ENCODE peak calls at places on chromosomes 3 and 15, in nine cellular contexts. V is endothelial cell; T is left lung; R is lung; C is WTC11; S is EH; D is GM12865; H is stimulated activated CD4-positive, alpha-beta T cell treated with anti-CD3 and anti-CD28 coated beads, Interleukin-4, amount 100 ng/mL, for 4 hours; A is ovary. Y is an unnamed sample.

GRCh38 chr3:56131976-56132590 is 336.2 kb downstream of the ERC2 start:
- DNase-seq in V (no peak), T (no peak), R (no peak), C (no peak), S (peak; percentile 95), D (no peak), H (no peak), A (no peak), Y (peak; percentile 94)

GRCh38 chr15:100973351-100974034 is 54.3 kb downstream of the LRRK1 start:
- DNase-seq in V (peak; percentile 35), T (peak; percentile 75), R (no peak), C (peak; percentile 51), S (no peak), D (no peak), H (no peak), A (no peak), Y (no peak)

GRCh38 chr3:119779731-119780383 is 2.0 kb upstream of the NR1I2 start:
- DNase-seq in V (no peak), T (no peak), R (no peak), C (no peak), S (no peak), D (peak; percentile 10), H (no peak), A (no peak), Y (no peak)

GRCh38 chr3:104460477-104461406 is 906.0 kb upstream of the ALCAM start:
- DNase-seq in V (no peak), T (no peak), R (no peak), C (no peak), S (peak; percentile 56), D (peak; percentile 13), H (no peak), A (no peak), Y (peak; percentile 90)

GRCh38 chr15:42964476-42964875 is 43.9 kb upstream of the TTBK2 start:
- DNase-seq in V (no peak), T (no peak), R (no peak), C (no peak), S (no peak), D (no peak), H (no peak), A (no peak), Y (no peak)

GRCh38 chr3:6542795-6543194 is 318.1 kb upstream of the GRM7 start:
- DNase-seq in V (no peak), T (no peak), R (no peak), C (no peak), S (no peak), D (no peak), H (no peak), A (no peak), Y (no peak)

GRCh38 chr15:67066041-67067021 is 929 bp downstream of the SMAD3 start:
- DNase-seq in V (peak; percentile 31), T (peak; percentile 83), R (no peak), C (no peak), S (no peak), D (peak; percentile 12), H (peak; percentile 40), A (peak; percentile 67), Y (peak; percentile 63)

GRCh38 chr3:48565591-48566400 is 2.2 kb upstream of the UCN2 start:
- DNase-seq in V (no peak), T (peak; percentile 69), R (no peak), C (no peak), S (peak; percentile 88), D (no peak), H (no peak), A (no peak), Y (peak; percentile 68)

GRCh38 chr3:106423321-106424225 is 554.8 kb upstream of the CBLB start:
- DNase-seq in V (no peak), T (no peak), R (no peak), C (no peak), S (no peak), D (peak; percentile 18), H (no peak), A (no peak), Y (no peak)

GRCh38 chr3:141308588-141309218 is 59.6 kb upstream of the ZBTB38 start:
- DNase-seq in V (peak; percentile 75), T (peak; percentile 75), R (peak; percentile 78), C (peak; percentile 81), S (peak; percentile 46), D (no peak), H (no peak), A (peak; percentile 63), Y (peak; percentile 36)

GRCh38 chr3:150783920-150784746 is 21.2 kb upstream of the SIAH2 start:
- DNase-seq in V (no peak), T (no peak), R (no peak), C (no peak), S (no peak), D (peak; percentile 75), H (no peak), A (no peak), Y (no peak)

GRCh38 chr3:12999147-13000140 is 73.8 kb downstream of the IQSEC1 start:
- DNase-seq in V (no peak), T (peak; percentile 96), R (peak; percentile 89), C (no peak), S (no peak), D (peak; percentile 85), H (no peak), A (peak; percentile 47), Y (no peak)